ENCODE peak calls at places on chromosomes 4 and X, in nine cellular contexts. C is activated CD4-positive, alpha-beta T cell treated with anti-CD3 and anti-CD28 coated beads for 4 hours; D is GM12892; V is activated naive CD4-positive, alpha-beta T cell treated with anti-CD3 and anti-CD28 coated beads for 36 hours; W is NCI-H2081; T is hippocampal formation; Z is activated CD8-positive, alpha-beta memory T cell treated with anti-CD3 and anti-CD28 coated beads, Interleukin-2, amount 50 U/mL, for 4 hours; X is T follicular helper cell; F is tibial artery. B is an unnamed sample.

GRCh38 chrX:150683536-150684146 is 9.6 kb upstream of the MTMR1 start:
- DNase-seq in C (peak), D (no peak), V (no peak), W (peak), T (no peak), Z (no peak), X (no peak), F (no peak), B (no peak)

GRCh38 chrX:115892056-115892708 is 278.4 kb upstream of the AGTR2 start:
- DNase-seq in C (no peak), D (no peak), V (no peak), W (peak), T (no peak), Z (no peak), X (no peak), F (no peak), B (peak)

GRCh38 chrX:23387826-23388225 is 53.2 kb downstream of the PTCHD1 start:
- DNase-seq in C (no peak), D (no peak), V (no peak), W (no peak), T (no peak), Z (no peak), X (no peak), F (no peak), B (no peak)

GRCh38 chrX:64198046-64198445 is 7.5 kb downstream of the AMER1 start:
- DNase-seq in C (no peak), D (no peak), V (no peak), W (no peak), T (no peak), Z (no peak), X (no peak), F (no peak), B (no peak)

GRCh38 chr4:119310826-119311225 is 11.1 kb downstream of the FABP2 start:
- DNase-seq in C (no peak), D (no peak), V (no peak), W (no peak), T (no peak), Z (no peak), X (no peak), F (no peak), B (no peak)

GRCh38 chrX:94058728-94059382 is 384.8 kb downstream of the FAM133A start:
- DNase-seq in C (no peak), D (no peak), V (no peak), W (peak), T (no peak), Z (no peak), X (no peak), F (no peak), B (no peak)

GRCh38 chrX:77693594-77693993 is 92.4 kb downstream of the ATRX start:
- DNase-seq in C (no peak), D (no peak), V (no peak), W (no peak), T (no peak), Z (no peak), X (no peak), F (no peak), B (no peak)

GRCh38 chr4:187128971-187129370 is 405.3 kb upstream of the FAT1 start:
- DNase-seq in C (no peak), D (no peak), V (no peak), W (no peak), T (no peak), Z (no peak), X (no peak), F (no peak), B (no peak)

GRCh38 chr4:141375855-141376254 is 155.2 kb downstream of the ZNF330 start:
- DNase-seq in C (no peak), D (no peak), V (no peak), W (peak), T (no peak), Z (no peak), X (no peak), F (no peak), B (peak)

GRCh38 chrX:55057691-55058249 is 17.1 kb upstream of the PAGE2B start:
- DNase-seq in C (peak), D (no peak), V (peak), W (peak), T (peak), Z (peak), X (peak), F (peak), B (no peak)

GRCh38 chrX:8731579-8732395 is at the start of gene ANOS1:
- DNase-seq in C (no peak), D (no peak), V (no peak), W (peak), T (peak), Z (no peak), X (no peak), F (no peak), B (peak)

GRCh38 chr4:104649631-104650030 is 154.9 kb upstream of the CXXC4 start:
- DNase-seq in C (no peak), D (no peak), V (no peak), W (no peak), T (no peak), Z (no peak), X (no peak), F (no peak), B (no peak)

GRCh38 chrX:40108959-40109287 is 11.2 kb upstream of the BCOR start:
- DNase-seq in C (peak), D (peak), V (peak), W (peak), T (no peak), Z (peak), X (peak), F (no peak), B (no peak)

GRCh38 chr4:77471821-77472495 is 133.7 kb upstream of the CXCL13 start:
- DNase-seq in C (no peak), D (no peak), V (no peak), W (no peak), T (no peak), Z (no peak), X (no peak), F (no peak), B (no peak)

GRCh38 chr4:27189683-27190082 is 329.0 kb downstream of the STIM2 start:
- DNase-seq in C (no peak), D (no peak), V (no peak), W (no peak), T (no peak), Z (no peak), X (no peak), F (no peak), B (no peak)

GRCh38 chr4:88240297-88240714 is 44.1 kb downstream of the PPM1K start:
- DNase-seq in C (no peak), D (no peak), V (no peak), W (no peak), T (no peak), Z (no peak), X (no peak), F (peak), B (no peak)

GRCh38 chrX:68440940-68441339 is 7.6 kb upstream of the OPHN1 start:
- DNase-seq in C (no peak), D (no peak), V (no peak), W (peak), T (no peak), Z (no peak), X (no peak), F (peak), B (peak)

GRCh38 chr4:138522366-138522765 is 280.2 kb upstream of the SLC7A11 start:
- DNase-seq in C (no peak), D (no peak), V (no peak), W (peak), T (no peak), Z (no peak), X (no peak), F (no peak), B (no peak)

GRCh38 chr4:139189417-139189749 is 12.4 kb upstream of the ELF2 start:
- DNase-seq in C (no peak), D (no peak), V (no peak), W (no peak), T (no peak), Z (no peak), X (no peak), F (no peak), B (no peak)

GRCh38 chr4:47038263-47038662 is 6.9 kb downstream of the GABRB1 start:
- DNase-seq in C (no peak), D (no peak), V (no peak), W (no peak), T (no peak), Z (no peak), X (no peak), F (no peak), B (no peak)

GRCh38 chr4:157196050-157196449 is 24.5 kb upstream of the GRIA2 start:
- DNase-seq in C (no peak), D (no peak), V (no peak), W (no peak), T (no peak), Z (no peak), X (no peak), F (no peak), B (no peak)

GRCh38 chr4:147740176-147740575 is 8.3 kb downstream of the ARHGAP10 start:
- DNase-seq in C (no peak), D (no peak), V (no peak), W (no peak), T (no peak), Z (no peak), X (no peak), F (no peak), B (no peak)

GRCh38 chrX:51461053-51462050 is 35.0 kb downstream of the NUDT11 start:
- DNase-seq in C (no peak), D (no peak), V (peak), W (peak), T (peak), Z (no peak), X (no peak), F (no peak), B (no peak)

GRCh38 chrX:16022580-16023170 is 100.7 kb upstream of the GRPR start:
- DNase-seq in C (no peak), D (no peak), V (no peak), W (no peak), T (no peak), Z (no peak), X (no peak), F (no peak), B (no peak)

GRCh38 chrX:101550825-101551767 is 749 bp downstream of the ARMCX1 start:
- DNase-seq in C (no peak), D (no peak), V (no peak), W (no peak), T (peak), Z (no peak), X (no peak), F (peak), B (peak)

GRCh38 chr4:159363376-159363775 is 260.5 kb downstream of the RAPGEF2 start:
- DNase-seq in C (no peak), D (no peak), V (no peak), W (no peak), T (no peak), Z (no peak), X (no peak), F (no peak), B (no peak)

GRCh38 chrX:135981662-135982061 is 3.6 kb upstream of the SLC9A6 start:
- DNase-seq in C (no peak), D (no peak), V (no peak), W (no peak), T (no peak), Z (no peak), X (no peak), F (no peak), B (no peak)

GRCh38 chr4:167475951-167476350 is 241.7 kb upstream of the SPOCK3 start:
- DNase-seq in C (no peak), D (no peak), V (no peak), W (no peak), T (no peak), Z (no peak), X (no peak), F (no peak), B (no peak)

GRCh38 chr4:119113033-119113655 is 22.5 kb upstream of the MYOZ2 start:
- DNase-seq in C (no peak), D (no peak), V (no peak), W (no peak), T (no peak), Z (no peak), X (no peak), F (no peak), B (no peak)

GRCh38 chr4:102535398-102536082 is 34.4 kb downstream of the NFKB1 start:
- DNase-seq in C (no peak), D (no peak), V (no peak), W (no peak), T (no peak), Z (no peak), X (no peak), F (no peak), B (no peak)

GRCh38 chr4:145739840-145740239 is 59.9 kb downstream of the C4orf51 start:
- DNase-seq in C (no peak), D (no peak), V (no peak), W (no peak), T (no peak), Z (no peak), X (no peak), F (no peak), B (no peak)

GRCh38 chrX:69538321-69538876 is 34.3 kb downstream of the NALF2 start:
- DNase-seq in C (peak), D (peak), V (peak), W (peak), T (no peak), Z (peak), X (peak), F (peak), B (peak)

GRCh38 chr4:176838611-176839411 is 46.1 kb upstream of the VEGFC start:
- DNase-seq in C (no peak), D (no peak), V (no peak), W (no peak), T (no peak), Z (no peak), X (no peak), F (no peak), B (no peak)

GRCh38 chr4:168309781-168310180 is 8.8 kb downstream of the DDX60 start:
- DNase-seq in C (no peak), D (no peak), V (no peak), W (peak), T (no peak), Z (no peak), X (no peak), F (no peak), B (no peak)

GRCh38 chr4:48905363-48906015 is 1.1 kb downstream of the OCIAD2 start:
- DNase-seq in C (no peak), D (no peak), V (no peak), W (peak), T (no peak), Z (no peak), X (no peak), F (no peak), B (no peak)

B was measured in lung.